ENCODE peak calls at places on chromosomes 16 and 17, in six cellular contexts. C is IMR-90, P is neuronal stem cell, F is mesenchymal stem cell, V is H1, M is H9. X is an unnamed sample. For H3K27me3, the result is how much of the 10 kb centered on the place peaks cover.

GRCh38 chr17:82297280-82297803 is 20.1 kb downstream of the CD7 start:
- DNase-seq in C (no peak), P (no peak), F (peak), V (no peak), M (no peak), X (no peak)

GRCh38 chr17:37392024-37392590 is 14.5 kb downstream of the ACACA start:
- DNase-seq in C (peak), P (no peak), F (peak), V (no peak), M (no peak), X (no peak)

GRCh38 chr16:9159839-9160550 is 68.6 kb downstream of the HAPSTR1 start:
- DNase-seq in C (peak), P (peak), F (peak), V (peak), M (peak), X (peak)

GRCh38 chr16:80614908-80615696 is 74.3 kb downstream of the DYNLRB2 start:
- DNase-seq in C (peak), P (no peak), F (peak), V (peak), M (no peak), X (peak)

GRCh38 chr16:65531475-65531874 is 409.6 kb upstream of the CDH11 start:
- DNase-seq in C (peak), P (no peak), F (peak), V (no peak), M (no peak), X (no peak)

GRCh38 chr16:11852092-11852809 is 909 bp upstream of the RSL1D1 start:
- DNase-seq in C (peak), P (no peak), F (no peak), V (no peak), M (no peak), X (no peak)

GRCh38 chr16:53356478-53357207 is 77.6 kb upstream of the RBL2 start:
- DNase-seq in C (no peak), P (no peak), F (no peak), V (no peak), M (no peak), X (no peak)

GRCh38 chr17:39167492-39167891 is 1.5 kb upstream of the ARL5C start:
- DNase-seq in C (no peak), P (no peak), F (no peak), V (no peak), M (no peak), X (no peak)

GRCh38 chr16:73232555-73233422 is 184.9 kb upstream of the ZFHX3 start:
- DNase-seq in C (peak), P (no peak), F (peak), V (no peak), M (peak), X (peak)

GRCh38 chr16:81469710-81470481 is 25.3 kb downstream of the CMIP start:
- DNase-seq in C (no peak), P (no peak), F (no peak), V (no peak), M (no peak), X (no peak)

GRCh38 chr17:68155692-68156091 is 92.2 kb upstream of the AMZ2 start:
- DNase-seq in C (no peak), P (no peak), F (no peak), V (no peak), M (no peak), X (no peak)

GRCh38 chr16:48511071-48511540 is 98.9 kb downstream of the N4BP1 start:
- DNase-seq in C (peak), P (no peak), F (peak), V (no peak), M (no peak), X (peak)

GRCh38 chr17:64357191-64357981 is 33.3 kb downstream of the PECAM1 start:
- DNase-seq in C (peak), P (no peak), F (peak), V (no peak), M (peak), X (peak)

GRCh38 chr17:2634361-2634960 is 41.0 kb downstream of the PAFAH1B1 start:
- DNase-seq in C (peak), P (no peak), F (peak), V (no peak), M (peak), X (peak)

GRCh38 chr17:81018044-81018802 is 16.7 kb upstream of the BAIAP2 start:
- DNase-seq in C (peak), P (peak), F (peak), V (no peak), M (no peak), X (no peak)

GRCh38 chr17:62923515-62924150 is 42.4 kb upstream of the TANC2 start:
- DNase-seq in C (no peak), P (no peak), F (no peak), V (no peak), M (no peak), X (peak)

GRCh38 chr16:88941051-88941932 is 35.7 kb downstream of the CBFA2T3 start:
- DNase-seq in C (no peak), P (no peak), F (no peak), V (no peak), M (no peak), X (no peak)

GRCh38 chr17:70048020-70048419 is 27.0 kb upstream of the KCNJ16 start:
- DNase-seq in C (no peak), P (no peak), F (no peak), V (no peak), M (no peak), X (no peak)

GRCh38 chr16:65069090-65069489 is 52.8 kb downstream of the CDH11 start:
- DNase-seq in C (peak), P (no peak), F (peak), V (no peak), M (no peak), X (no peak)

GRCh38 chr17:2796164-2797140 is at the start of gene RAP1GAP2:
- DNase-seq in C (no peak), P (no peak), F (no peak), V (no peak), M (no peak), X (no peak)

GRCh38 chr16:3954411-3954921 is 74.0 kb upstream of the CREBBP start:
- DNase-seq in C (peak), P (no peak), F (no peak), V (no peak), M (no peak), X (no peak)

GRCh38 chr16:76059186-76059585 is 218.0 kb upstream of the CNTNAP4 start:
- DNase-seq in C (no peak), P (no peak), F (no peak), V (no peak), M (no peak), X (no peak)

DNA sequence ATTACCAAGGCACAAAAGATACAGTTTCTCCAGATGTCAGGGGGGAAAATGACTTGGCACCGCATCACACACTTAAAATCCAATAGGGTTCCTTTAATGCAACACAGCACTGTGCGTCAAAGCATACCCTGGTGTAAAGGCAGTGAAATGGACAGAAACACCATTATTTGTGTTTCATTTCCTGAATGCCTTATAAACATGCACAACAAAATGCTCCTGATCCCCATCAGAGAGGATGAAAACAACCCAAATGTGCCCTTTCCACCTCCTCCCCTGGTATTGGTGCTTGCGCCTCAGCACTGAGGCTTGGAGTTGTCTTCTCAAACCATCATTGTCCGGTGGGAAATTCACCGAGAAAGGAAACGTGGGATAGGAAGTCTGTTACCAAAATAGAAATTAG is 829 bp downstream of the CDC27 start:
- DNase-seq in C (peak), P (peak), F (peak), V (no peak), M (no peak), X (peak)
- H3K23ac ChIP-seq in C (peak), P (no peak), F (no peak), V (no peak), M (no peak), X (peak)

DNA sequence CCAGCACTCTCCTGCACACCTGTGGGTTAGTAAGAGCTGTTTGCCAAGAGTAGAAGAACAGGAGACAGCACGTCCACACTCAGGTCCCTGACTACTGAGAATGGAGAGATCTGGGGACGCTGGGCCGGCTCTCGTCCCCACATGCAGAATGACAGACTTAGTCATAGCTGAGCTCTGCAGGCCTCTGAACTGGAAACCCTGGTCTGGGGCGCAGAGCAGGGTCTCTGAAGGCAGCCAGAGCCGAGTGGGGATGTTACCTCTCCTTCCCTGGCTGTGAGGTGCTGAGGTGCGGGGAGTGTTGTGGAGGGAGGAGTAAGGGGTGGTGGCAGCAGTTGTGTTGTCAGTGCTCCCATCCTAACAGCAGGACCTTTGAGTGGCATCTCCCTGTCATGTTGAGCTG is 7.2 kb upstream of the JPT2 start:
- DNase-seq in C (no peak), P (no peak), F (no peak), V (no peak), M (no peak), X (no peak)
- H3K27me3 ChIP-seq in C (under half), P (under half), F (under half), V (under half), M (under half), X (under half)

DNA sequence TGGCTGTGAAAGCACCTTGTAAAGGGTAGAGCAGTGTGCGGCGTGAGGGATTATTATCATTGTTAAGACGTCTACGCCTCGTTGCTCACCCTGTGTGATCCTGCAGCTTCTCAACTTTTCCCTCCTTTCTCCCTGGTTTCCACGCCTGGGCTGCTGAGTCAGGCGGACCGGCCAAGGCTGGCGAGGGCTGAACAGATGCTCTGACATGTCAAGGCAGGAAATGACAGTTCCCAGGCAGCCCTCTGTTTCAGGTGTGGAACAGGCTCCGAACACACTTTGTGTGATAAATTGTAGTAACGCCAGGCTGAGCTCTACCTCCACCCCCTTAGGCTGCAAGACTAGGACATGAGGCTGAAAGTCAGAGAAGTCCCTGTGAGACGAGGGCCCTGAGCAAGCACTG is 46.0 kb upstream of the TBX2 start:
- DNase-seq in C (no peak), P (no peak), F (no peak), V (no peak), M (no peak), X (no peak)
- H3K23ac ChIP-seq in C (no peak), P (no peak), F (no peak), V (no peak), M (no peak), X (no peak)

DNA sequence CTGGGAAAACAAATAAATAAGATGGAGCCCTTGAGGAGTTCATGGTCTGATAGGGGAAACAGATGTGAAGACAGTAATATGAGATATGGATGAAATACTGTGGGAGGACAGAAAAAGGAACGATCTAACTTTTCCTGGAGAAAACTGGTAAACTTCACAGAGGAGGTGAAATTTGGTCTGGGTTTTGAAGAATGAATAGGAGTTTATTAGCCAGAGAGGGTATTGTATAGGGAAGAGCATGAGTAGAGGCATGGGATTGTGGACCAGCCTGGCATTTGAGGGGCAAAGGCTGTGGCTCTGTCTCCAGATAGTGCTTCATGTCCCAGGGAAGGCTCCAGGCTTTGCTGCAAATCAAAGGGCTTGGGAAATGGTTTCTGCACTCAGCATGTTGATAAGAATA is 1.6 kb downstream of the LPO start:
- DNase-seq in C (no peak), P (no peak), F (no peak), V (no peak), M (no peak), X (no peak)
- H3K27me3 ChIP-seq in C (half or more), P (half or more), F (half or more), V (under half), M (under half), X (under half)